ENCODE peak calls at places on chromosomes 16 and 17, in five cellular contexts. One of them, this sample, is unnamed.

GRCh38 chr16:79209308-79209707 is 391.2 kb downstream of the MAF start:
- DNase-seq in neural progenitor cell: no peak
- DNase-seq in effector memory CD4-positive, alpha-beta T cell: no peak
- DNase-seq in fibroblast of lung: no peak
- DNase-seq in A549: no peak
- DNase-seq in this sample: no peak

GRCh38 chr17:68498479-68499326 is 13.5 kb upstream of the PRKAR1A start:
- DNase-seq in neural progenitor cell: no peak
- DNase-seq in effector memory CD4-positive, alpha-beta T cell: no peak
- DNase-seq in fibroblast of lung: no peak
- DNase-seq in A549: no peak
- DNase-seq in this sample: no peak

GRCh38 chr17:38800237-38800760 is 943 bp upstream of the PIP4K2B start:
- DNase-seq in neural progenitor cell: peak; percentile 21
- DNase-seq in effector memory CD4-positive, alpha-beta T cell: no peak
- DNase-seq in fibroblast of lung: no peak
- DNase-seq in A549: no peak
- DNase-seq in this sample: no peak

GRCh38 chr16:28308794-28309535 is 16.6 kb downstream of the SBK1 start:
- DNase-seq in neural progenitor cell: no peak
- DNase-seq in effector memory CD4-positive, alpha-beta T cell: no peak
- DNase-seq in fibroblast of lung: no peak
- DNase-seq in A549: no peak
- DNase-seq in this sample: peak; percentile 36

GRCh38 chr17:5580367-5580766 is 3.9 kb downstream of the NLRP1 start:
- DNase-seq in neural progenitor cell: no peak
- DNase-seq in effector memory CD4-positive, alpha-beta T cell: no peak
- DNase-seq in fibroblast of lung: peak; percentile 36
- DNase-seq in A549: no peak
- DNase-seq in this sample: no peak

GRCh38 chr16:2467301-2468141 is 3.6 kb upstream of the NTN3 start:
- DNase-seq in neural progenitor cell: peak; percentile 84
- DNase-seq in effector memory CD4-positive, alpha-beta T cell: no peak
- DNase-seq in fibroblast of lung: peak; percentile 72
- DNase-seq in A549: peak; percentile 87
- DNase-seq in this sample: no peak

GRCh38 chr16:25126820-25127232 is 15.3 kb downstream of the LCMT1 start:
- DNase-seq in neural progenitor cell: no peak
- DNase-seq in effector memory CD4-positive, alpha-beta T cell: no peak
- DNase-seq in fibroblast of lung: peak; percentile 94
- DNase-seq in A549: peak; percentile 60
- DNase-seq in this sample: peak; percentile 20

GRCh38 chr17:16214190-16215001 is 938 bp downstream of the NCOR1 start:
- DNase-seq in neural progenitor cell: peak; percentile 13
- DNase-seq in effector memory CD4-positive, alpha-beta T cell: no peak
- DNase-seq in fibroblast of lung: peak; percentile 25
- DNase-seq in A549: no peak
- DNase-seq in this sample: peak; percentile 47

GRCh38 chr16:54286330-54287017 is at the start of gene IRX3:
- DNase-seq in neural progenitor cell: peak; percentile 96
- DNase-seq in effector memory CD4-positive, alpha-beta T cell: no peak
- DNase-seq in fibroblast of lung: peak; percentile 84
- DNase-seq in A549: peak; percentile 88
- DNase-seq in this sample: no peak

GRCh38 chr17:71628306-71628705 is 492.5 kb upstream of the SOX9 start:
- DNase-seq in neural progenitor cell: no peak
- DNase-seq in effector memory CD4-positive, alpha-beta T cell: no peak
- DNase-seq in fibroblast of lung: peak; percentile 63
- DNase-seq in A549: no peak
- DNase-seq in this sample: no peak

GRCh38 chr16:72255785-72256184 is 83.8 kb upstream of the PMFBP1 start:
- DNase-seq in neural progenitor cell: no peak
- DNase-seq in effector memory CD4-positive, alpha-beta T cell: no peak
- DNase-seq in fibroblast of lung: peak; percentile 4
- DNase-seq in A549: no peak
- DNase-seq in this sample: no peak

GRCh38 chr17:30380106-30380420 is 1.3 kb downstream of the CPD start:
- DNase-seq in neural progenitor cell: peak; percentile 25
- DNase-seq in effector memory CD4-positive, alpha-beta T cell: no peak
- DNase-seq in fibroblast of lung: peak; percentile 35
- DNase-seq in A549: no peak
- DNase-seq in this sample: no peak

GRCh38 chr17:8846768-8847211 is 20.7 kb downstream of the PIK3R6 start:
- DNase-seq in neural progenitor cell: peak; percentile 55
- DNase-seq in effector memory CD4-positive, alpha-beta T cell: no peak
- DNase-seq in fibroblast of lung: peak; percentile 56
- DNase-seq in A549: no peak
- DNase-seq in this sample: peak; percentile 28

GRCh38 chr16:53091508-53092211 is 36.9 kb downstream of the CHD9 start:
- DNase-seq in neural progenitor cell: peak; percentile 48
- DNase-seq in effector memory CD4-positive, alpha-beta T cell: no peak
- DNase-seq in fibroblast of lung: peak; percentile 95
- DNase-seq in A549: no peak
- DNase-seq in this sample: no peak

GRCh38 chr16:65153365-65154105 is 31.7 kb upstream of the CDH11 start:
- DNase-seq in neural progenitor cell: peak; percentile 50
- DNase-seq in effector memory CD4-positive, alpha-beta T cell: no peak
- DNase-seq in fibroblast of lung: no peak
- DNase-seq in A549: no peak
- DNase-seq in this sample: no peak

GRCh38 chr17:4329838-4330237 is 36.6 kb downstream of the UBE2G1 start:
- DNase-seq in neural progenitor cell: no peak
- DNase-seq in effector memory CD4-positive, alpha-beta T cell: no peak
- DNase-seq in fibroblast of lung: peak; percentile 98
- DNase-seq in A549: peak; percentile 90
- DNase-seq in this sample: no peak

GRCh38 chr17:6938637-6939036 is 57.2 kb upstream of the ALOX12 start:
- DNase-seq in neural progenitor cell: no peak
- DNase-seq in effector memory CD4-positive, alpha-beta T cell: no peak
- DNase-seq in fibroblast of lung: no peak
- DNase-seq in A549: no peak
- DNase-seq in this sample: no peak

GRCh38 chr17:1197781-1198490 is 18.2 kb upstream of the ABR start:
- DNase-seq in neural progenitor cell: no peak
- DNase-seq in effector memory CD4-positive, alpha-beta T cell: peak; percentile 47
- DNase-seq in fibroblast of lung: peak; percentile 21
- DNase-seq in A549: no peak
- DNase-seq in this sample: peak; percentile 52

GRCh38 chr17:1222321-1222720 is 42.5 kb upstream of the ABR start:
- DNase-seq in neural progenitor cell: no peak
- DNase-seq in effector memory CD4-positive, alpha-beta T cell: no peak
- DNase-seq in fibroblast of lung: peak; percentile 45
- DNase-seq in A549: no peak
- DNase-seq in this sample: no peak

GRCh38 chr16:65884018-65884417 is 482.5 kb upstream of the CDH5 start:
- DNase-seq in neural progenitor cell: no peak
- DNase-seq in effector memory CD4-positive, alpha-beta T cell: no peak
- DNase-seq in fibroblast of lung: peak; percentile 41
- DNase-seq in A549: no peak
- DNase-seq in this sample: no peak

GRCh38 chr16:78931267-78932060 is 669.1 kb downstream of the MAF start:
- DNase-seq in neural progenitor cell: no peak
- DNase-seq in effector memory CD4-positive, alpha-beta T cell: no peak
- DNase-seq in fibroblast of lung: no peak
- DNase-seq in A549: no peak
- DNase-seq in this sample: no peak

GRCh38 chr17:19010729-19011505 is 6.4 kb upstream of the FAM83G start:
- DNase-seq in neural progenitor cell: no peak
- DNase-seq in effector memory CD4-positive, alpha-beta T cell: no peak
- DNase-seq in fibroblast of lung: peak; percentile 9
- DNase-seq in A549: peak; percentile 65
- DNase-seq in this sample: no peak

GRCh38 chr16:23945243-23945642 is 109.5 kb downstream of the PRKCB start:
- DNase-seq in neural progenitor cell: no peak
- DNase-seq in effector memory CD4-positive, alpha-beta T cell: no peak
- DNase-seq in fibroblast of lung: no peak
- DNase-seq in A549: no peak
- DNase-seq in this sample: no peak

GRCh38 chr17:614637-615546 is 99.7 kb downstream of the VPS53 start:
- DNase-seq in neural progenitor cell: no peak
- DNase-seq in effector memory CD4-positive, alpha-beta T cell: no peak
- DNase-seq in fibroblast of lung: no peak
- DNase-seq in A549: no peak
- DNase-seq in this sample: no peak

GRCh38 chr16:87860553-87861299 is 8.6 kb downstream of the SLC7A5 start:
- DNase-seq in neural progenitor cell: no peak
- DNase-seq in effector memory CD4-positive, alpha-beta T cell: no peak
- DNase-seq in fibroblast of lung: peak; percentile 81
- DNase-seq in A549: peak; percentile 27
- DNase-seq in this sample: no peak

GRCh38 chr17:45262516-45263476 is 902 bp upstream of the SPATA32 start:
- DNase-seq in neural progenitor cell: no peak
- DNase-seq in effector memory CD4-positive, alpha-beta T cell: no peak
- DNase-seq in fibroblast of lung: peak; percentile 51
- DNase-seq in A549: no peak
- DNase-seq in this sample: no peak

GRCh38 chr16:78608305-78608776 is 508.9 kb downstream of the WWOX start:
- DNase-seq in neural progenitor cell: no peak
- DNase-seq in effector memory CD4-positive, alpha-beta T cell: no peak
- DNase-seq in fibroblast of lung: no peak
- DNase-seq in A549: no peak
- DNase-seq in this sample: no peak

GRCh38 chr16:88749358-88749757 is 35.7 kb downstream of the PIEZO1 start:
- DNase-seq in neural progenitor cell: no peak
- DNase-seq in effector memory CD4-positive, alpha-beta T cell: no peak
- DNase-seq in fibroblast of lung: no peak
- DNase-seq in A549: no peak
- DNase-seq in this sample: no peak

GRCh38 chr17:28033972-28034714 is 8.3 kb upstream of the NLK start:
- DNase-seq in neural progenitor cell: no peak
- DNase-seq in effector memory CD4-positive, alpha-beta T cell: no peak
- DNase-seq in fibroblast of lung: peak; percentile 95
- DNase-seq in A549: no peak
- DNase-seq in this sample: no peak

GRCh38 chr17:40326014-40326831 is 17.2 kb downstream of the RARA start:
- DNase-seq in neural progenitor cell: no peak
- DNase-seq in effector memory CD4-positive, alpha-beta T cell: peak; percentile 66
- DNase-seq in fibroblast of lung: no peak
- DNase-seq in A549: no peak
- DNase-seq in this sample: peak; percentile 60

DNA sequence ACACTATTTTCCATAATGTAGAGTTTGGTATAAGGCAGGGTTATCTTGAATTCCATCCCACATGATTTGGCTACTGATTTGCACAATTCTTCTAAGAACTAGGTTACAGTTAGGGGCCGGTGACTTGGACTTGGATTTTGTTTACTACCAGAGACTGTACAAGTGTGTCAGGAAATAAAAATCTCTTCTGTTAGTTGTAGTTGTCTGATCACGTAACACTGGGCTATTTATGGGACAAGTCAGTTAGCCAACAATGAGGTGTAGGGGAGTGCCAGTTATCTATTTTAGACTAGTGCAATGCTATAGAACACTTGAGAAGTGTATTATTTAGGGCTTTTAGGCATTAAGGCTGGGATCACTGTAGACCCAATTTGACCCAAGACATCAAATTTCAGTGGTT is 39.7 kb upstream of the GHDC start:
- DNase-seq in neural progenitor cell: no peak
- DNase-seq in effector memory CD4-positive, alpha-beta T cell: no peak
- DNase-seq in fibroblast of lung: no peak
- DNase-seq in A549: no peak
- DNase-seq in this sample: no peak
- H3K4me1 ChIP-seq in neural progenitor cell: no peaks in the 10 kb centered on the region
- H3K4me1 ChIP-seq in effector memory CD4-positive, alpha-beta T cell: no peaks in the 10 kb centered on the region
- H3K4me1 ChIP-seq in fibroblast of lung: no peaks in the 10 kb centered on the region
- H3K4me1 ChIP-seq in A549: peaks cover 13% of the 10 kb centered on the region
- H3K4me1 ChIP-seq in this sample: peaks cover 7% of the 10 kb centered on the region

DNA sequence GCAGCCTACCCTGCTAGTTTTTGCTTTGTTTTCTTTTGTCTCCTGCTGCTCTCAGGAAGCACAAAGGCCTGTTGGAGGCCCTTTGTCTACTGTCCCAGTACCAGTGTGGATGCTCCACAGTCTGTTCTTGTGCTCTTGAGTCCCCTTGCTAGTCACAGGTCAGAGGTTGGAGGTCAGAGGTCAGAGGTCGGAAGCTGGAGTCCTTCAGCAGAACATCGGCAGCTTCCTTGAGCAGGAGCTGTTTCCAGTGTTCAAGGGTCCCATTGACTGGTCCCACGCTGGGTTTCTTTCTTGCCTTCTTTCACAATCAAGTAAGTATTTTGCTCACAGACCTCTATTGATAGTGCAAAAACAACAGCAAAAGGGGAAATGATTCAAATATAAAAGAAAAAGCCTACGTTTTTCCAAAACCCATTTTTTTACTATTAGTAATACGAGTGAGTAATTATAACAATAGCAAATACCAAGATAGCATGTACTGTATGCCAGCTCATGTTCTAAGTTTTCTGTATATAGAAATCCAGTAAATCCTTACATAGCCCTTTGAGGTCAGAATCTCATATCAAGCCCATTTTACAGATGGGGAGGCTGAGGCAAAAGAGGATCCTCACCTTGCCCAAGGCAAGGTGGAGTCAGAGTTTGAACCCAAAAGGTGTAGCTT is 10.9 kb upstream of the IL34 start:
- DNase-seq in neural progenitor cell: peak; percentile 93
- DNase-seq in effector memory CD4-positive, alpha-beta T cell: no peak
- DNase-seq in fibroblast of lung: peak; percentile 85
- DNase-seq in A549: no peak
- DNase-seq in this sample: no peak
- H3K27ac ChIP-seq in neural progenitor cell: peak overlapping the region; percentile 69
- H3K27ac ChIP-seq in effector memory CD4-positive, alpha-beta T cell: no peak overlapping the region
- H3K27ac ChIP-seq in fibroblast of lung: peak overlapping the region; percentile 85
- H3K27ac ChIP-seq in A549: no peak overlapping the region
- H3K27ac ChIP-seq in this sample: no peak overlapping the region

GRCh38 chr16:26453215-26453614 is 613.5 kb upstream of the C16orf82 start:
- DNase-seq in neural progenitor cell: no peak
- DNase-seq in effector memory CD4-positive, alpha-beta T cell: no peak
- DNase-seq in fibroblast of lung: no peak
- DNase-seq in A549: no peak
- DNase-seq in this sample: no peak
- H3K9me3 ChIP-seq in neural progenitor cell: no peaks in the 10 kb centered on the region
- H3K9me3 ChIP-seq in effector memory CD4-positive, alpha-beta T cell: no peaks in the 10 kb centered on the region
- H3K9me3 ChIP-seq in fibroblast of lung: no peaks in the 10 kb centered on the region
- H3K9me3 ChIP-seq in A549: no peaks in the 10 kb centered on the region
- H3K9me3 ChIP-seq in this sample: no peaks in the 10 kb centered on the region

DNA sequence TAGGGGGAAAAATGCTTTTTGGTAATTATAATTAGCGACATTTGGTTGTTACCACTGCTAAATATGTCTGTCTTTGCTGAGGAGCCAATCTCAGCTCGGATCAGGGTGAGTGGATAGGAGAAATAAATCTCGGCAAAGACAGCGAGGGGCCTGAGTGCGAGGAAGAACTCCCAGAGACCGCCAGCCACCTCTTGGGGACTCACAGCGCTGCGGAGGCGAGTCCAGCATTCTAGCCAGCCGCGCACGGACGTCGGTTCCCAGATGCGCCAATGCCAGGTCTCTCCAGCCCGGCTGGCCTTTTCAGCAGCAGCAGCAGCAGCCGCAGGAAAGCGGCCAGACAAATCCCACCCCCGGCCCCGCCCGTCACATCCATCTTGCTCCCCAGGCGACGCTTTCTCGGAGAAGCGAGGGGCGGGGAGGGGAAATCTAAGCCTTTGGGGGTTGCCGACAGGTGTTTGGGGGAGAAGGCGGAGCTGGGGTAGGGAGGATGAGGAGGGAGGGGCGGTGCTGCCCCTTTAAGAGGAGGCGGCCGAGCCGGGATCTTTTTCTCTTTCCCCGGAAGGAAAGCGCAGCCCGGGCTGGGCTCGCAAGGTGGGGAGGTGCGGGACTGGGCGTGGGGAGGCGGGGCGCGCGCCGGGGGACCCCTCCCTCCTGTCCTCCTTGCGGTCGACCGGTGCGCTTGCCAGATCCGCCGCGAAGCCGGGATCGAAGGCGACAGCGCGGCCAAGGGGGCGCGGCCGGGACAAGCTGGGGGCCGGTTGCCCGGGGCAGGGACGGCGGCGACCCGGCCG is at the start of gene ITGA3:
- DNase-seq in neural progenitor cell: peak; percentile 92
- DNase-seq in effector memory CD4-positive, alpha-beta T cell: peak; percentile 49
- DNase-seq in fibroblast of lung: peak; percentile 93
- DNase-seq in A549: peak; percentile 93
- DNase-seq in this sample: peak; percentile 41
- H3K4me1 ChIP-seq in neural progenitor cell: peaks cover 9% of the 10 kb centered on the region
- H3K4me1 ChIP-seq in effector memory CD4-positive, alpha-beta T cell: peaks cover 11% of the 10 kb centered on the region
- H3K4me1 ChIP-seq in fibroblast of lung: peaks cover 49% of the 10 kb centered on the region
- H3K4me1 ChIP-seq in A549: peaks cover 74% of the 10 kb centered on the region
- H3K4me1 ChIP-seq in this sample: peaks cover 20% of the 10 kb centered on the region